ENCODE peak calls at places on chromosome 7, in seven cellular contexts. A is NB4, B is transverse colon, V is endothelial cell of umbilical vein, N is heart right ventricle, C is AG09309, T is tibial nerve. R is an unnamed sample.

GRCh38 chr7:120867932-120868331 is 10.0 kb upstream of the TSPAN12 start:
- DNase-seq in A (no peak), B (peak), V (no peak), N (no peak), C (no peak), T (no peak), R (no peak)

GRCh38 chr7:133547981-133548380 is 295.1 kb downstream of the EXOC4 start:
- DNase-seq in A (no peak), B (no peak), V (no peak), N (no peak), C (no peak), T (no peak), R (no peak)

GRCh38 chr7:127822822-127823508 is 171.0 kb downstream of the SND1 start:
- DNase-seq in A (peak), B (no peak), V (no peak), N (no peak), C (no peak), T (no peak), R (no peak)

GRCh38 chr7:152860302-152860701 is 100.8 kb downstream of the ACTR3B start:
- DNase-seq in A (no peak), B (no peak), V (no peak), N (no peak), C (no peak), T (no peak), R (no peak)

GRCh38 chr7:28488061-28488791 is 75.9 kb downstream of the CREB5 start:
- DNase-seq in A (no peak), B (no peak), V (no peak), N (no peak), C (no peak), T (no peak), R (no peak)

GRCh38 chr7:4215176-4215720 is 466.8 kb upstream of the FOXK1 start:
- DNase-seq in A (no peak), B (no peak), V (no peak), N (no peak), C (no peak), T (no peak), R (no peak)

GRCh38 chr7:157445956-157446295 is 109.1 kb downstream of the DNAJB6 start:
- DNase-seq in A (no peak), B (no peak), V (no peak), N (no peak), C (no peak), T (no peak), R (peak)

GRCh38 chr7:888081-889024 is 12.0 kb downstream of the GET4 start:
- DNase-seq in A (no peak), B (no peak), V (no peak), N (peak), C (no peak), T (no peak), R (no peak)

GRCh38 chr7:34219153-34219552 is 313.8 kb downstream of the BMPER start:
- DNase-seq in A (no peak), B (no peak), V (no peak), N (no peak), C (no peak), T (no peak), R (no peak)

GRCh38 chr7:55570218-55570873 is 2.0 kb downstream of the VOPP1 start:
- DNase-seq in A (no peak), B (no peak), V (peak), N (no peak), C (no peak), T (no peak), R (no peak)

GRCh38 chr7:10874666-10875065 is 99.0 kb upstream of the PHF14 start:
- DNase-seq in A (no peak), B (no peak), V (no peak), N (no peak), C (no peak), T (no peak), R (no peak)

GRCh38 chr7:27162930-27163775 is 2.2 kb downstream of the HOXA9 start:
- DNase-seq in A (no peak), B (peak), V (no peak), N (no peak), C (no peak), T (peak), R (peak)

GRCh38 chr7:158680754-158681153 is 23.9 kb downstream of the NCAPG2 start:
- DNase-seq in A (no peak), B (no peak), V (no peak), N (no peak), C (no peak), T (no peak), R (no peak)

GRCh38 chr7:45176091-45176490 is 18.5 kb downstream of the RAMP3 start:
- DNase-seq in A (no peak), B (no peak), V (no peak), N (no peak), C (no peak), T (no peak), R (no peak)

GRCh38 chr7:107976620-107977019 is 26.3 kb downstream of the LAMB1 start:
- DNase-seq in A (no peak), B (no peak), V (no peak), N (no peak), C (no peak), T (no peak), R (no peak)

GRCh38 chr7:4766666-4767530 is 8.5 kb upstream of the AP5Z1 start:
- DNase-seq in A (no peak), B (peak), V (no peak), N (no peak), C (no peak), T (no peak), R (no peak)

GRCh38 chr7:116929021-116929420 is 24.3 kb upstream of the ST7 start:
- DNase-seq in A (no peak), B (no peak), V (no peak), N (no peak), C (no peak), T (no peak), R (no peak)

GRCh38 chr7:155560982-155561686 is 14.8 kb upstream of the CNPY1 start:
- DNase-seq in A (no peak), B (no peak), V (no peak), N (no peak), C (no peak), T (no peak), R (no peak)

GRCh38 chr7:31052841-31053601 is 913 bp downstream of the ADCYAP1R1 start:
- DNase-seq in A (no peak), B (no peak), V (no peak), N (no peak), C (no peak), T (no peak), R (no peak)

GRCh38 chr7:80681272-80681885 is 42.9 kb downstream of the CD36 start:
- DNase-seq in A (peak), B (no peak), V (peak), N (no peak), C (no peak), T (no peak), R (no peak)

GRCh38 chr7:2613926-2614613 is 17.7 kb upstream of the TTYH3 start:
- DNase-seq in A (peak), B (no peak), V (no peak), N (peak), C (peak), T (no peak), R (peak)

GRCh38 chr7:2612445-2613112 is 19.2 kb upstream of the TTYH3 start:
- DNase-seq in A (no peak), B (peak), V (no peak), N (no peak), C (no peak), T (no peak), R (no peak)

GRCh38 chr7:2616387-2616966 is 15.3 kb upstream of the TTYH3 start:
- DNase-seq in A (no peak), B (no peak), V (no peak), N (no peak), C (no peak), T (no peak), R (no peak)

GRCh38 chr7:2613113-2613925 is 18.5 kb upstream of the TTYH3 start:
- DNase-seq in A (no peak), B (no peak), V (no peak), N (no peak), C (no peak), T (no peak), R (no peak)

GRCh38 chr7:2614646-2615330 is 17.0 kb upstream of the TTYH3 start:
- DNase-seq in A (no peak), B (no peak), V (no peak), N (no peak), C (no peak), T (no peak), R (no peak)
- H3K4me3 ChIP-seq in A (no peak), B (no peak), V (no peak), N (no peak), C (no peak), T (no peak), R (peak)

DNA sequence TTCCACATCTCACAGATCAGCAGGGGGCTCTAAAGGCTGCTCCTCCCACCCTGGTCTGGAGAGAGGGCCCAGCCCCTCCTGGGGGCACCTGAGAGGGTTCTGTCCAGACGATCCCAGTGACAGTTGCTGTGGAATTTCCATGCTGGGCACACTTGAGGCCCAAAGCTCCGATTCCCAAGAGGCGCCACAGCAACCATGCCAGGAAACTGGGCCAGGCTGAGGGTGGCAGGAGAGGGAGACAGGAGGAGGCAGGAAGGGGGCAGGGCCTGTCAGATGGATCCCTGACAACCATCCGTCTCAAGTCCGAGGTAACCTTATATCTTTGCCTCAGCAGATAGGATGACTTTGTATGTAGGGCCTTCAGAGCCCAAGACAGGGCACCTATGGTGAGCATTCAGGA is 4.3 kb upstream of the NOS3 start:
- DNase-seq in A (no peak), B (no peak), V (no peak), N (no peak), C (no peak), T (no peak), R (no peak)
- TF ChIP-seq CTCF in A (no peak), B (no peak), V (no peak), N (no peak), C (no peak), T (no peak), R (no peak)

GRCh38 chr7:51471199-51472016 is 154.8 kb upstream of the COBL start:
- DNase-seq in A (no peak), B (no peak), V (no peak), N (no peak), C (no peak), T (no peak), R (no peak)
- H3K4me3 ChIP-seq in A (no peak), B (no peak), V (no peak), N (no peak), C (no peak), T (no peak), R (no peak)

DNA sequence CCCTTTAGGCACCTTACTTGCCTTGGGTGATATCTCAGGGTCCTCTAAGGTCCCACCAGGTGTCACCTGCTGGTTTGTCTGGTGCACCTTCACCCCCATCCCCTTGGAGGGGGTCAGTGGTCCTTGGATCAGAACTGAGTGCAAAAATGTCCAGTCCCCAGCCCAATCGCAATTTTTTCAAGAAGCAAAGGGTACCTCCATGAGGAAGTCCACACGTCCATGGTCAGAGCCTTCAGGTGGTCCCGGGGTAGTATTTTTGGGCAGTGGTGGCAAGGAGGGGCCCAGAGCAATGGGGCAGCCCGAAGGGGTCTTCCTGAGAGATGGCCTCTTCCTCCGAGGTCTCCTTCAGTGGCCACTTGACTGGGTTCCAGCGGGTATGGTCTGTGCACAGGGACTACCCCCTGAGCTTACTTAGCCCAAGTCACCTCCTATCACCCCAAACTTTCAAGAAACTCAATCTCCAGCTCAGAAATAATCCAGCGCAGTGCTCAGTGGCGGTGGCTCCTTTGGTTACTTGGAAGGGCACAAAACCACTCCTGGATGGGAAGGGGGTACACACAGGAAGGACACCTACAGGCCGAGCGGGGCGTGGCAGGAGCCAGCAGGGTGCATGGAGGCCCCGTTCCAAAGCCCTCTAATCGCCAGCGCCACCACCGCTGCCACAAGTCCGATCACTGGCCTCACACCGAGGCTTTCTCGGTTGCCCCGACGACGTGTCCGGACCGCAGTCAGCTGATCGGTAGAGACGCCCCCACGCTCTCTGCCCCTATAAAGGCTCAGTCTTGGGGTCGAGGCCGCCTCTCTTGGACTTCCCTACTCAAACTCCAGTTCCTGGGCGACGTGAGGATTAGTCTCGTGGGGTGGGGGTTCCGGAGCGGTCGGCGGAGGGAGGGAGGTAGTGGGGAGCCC is 4.5 kb downstream of the SAP25 start:
- DNase-seq in A (peak), B (peak), V (peak), N (no peak), C (no peak), T (peak), R (no peak)
- TF ChIP-seq CTCF in A (peak), B (peak), V (peak), N (peak), C (peak), T (peak), R (no peak)

GRCh38 chr7:100088621-100089457 is at the start of gene COPS6:
- DNase-seq in A (peak), B (peak), V (peak), N (peak), C (no peak), T (peak), R (peak)

GRCh38 chr7:100089458-100090201 is 861 bp downstream of the COPS6 start:
- DNase-seq in A (no peak), B (no peak), V (no peak), N (no peak), C (no peak), T (no peak), R (no peak)

GRCh38 chr7:100090527-100091410 is 2.0 kb downstream of the COPS6 start:
- DNase-seq in A (no peak), B (no peak), V (no peak), N (no peak), C (no peak), T (no peak), R (no peak)

GRCh38 chr7:100087055-100087750 is 1.6 kb upstream of the COPS6 start:
- DNase-seq in A (no peak), B (no peak), V (peak), N (no peak), C (peak), T (no peak), R (no peak)

GRCh38 chr7:100088095-100088620 is 611 bp upstream of the COPS6 start:
- DNase-seq in A (no peak), B (no peak), V (no peak), N (no peak), C (no peak), T (no peak), R (no peak)
- H3K4me3 ChIP-seq in A (peak), B (peak), V (peak), N (peak), C (peak), T (peak), R (peak)